ENCODE peak calls at places on chromosomes 5 and 9, in seven cellular contexts. One of them, this sample, is unnamed.
A peak's percentile ranks its signal among the peaks of the same experiment; 100 is the strongest.

GRCh38 chr9:106697799-106698591 is 165.0 kb upstream of the ZNF462 start:
- DNase-seq in heart left ventricle: peak; percentile 90
- DNase-seq in tibial nerve: peak; percentile 32
- DNase-seq in stomach: peak; percentile 30
- DNase-seq in vagina: no peak
- DNase-seq in H1: no peak
- DNase-seq in spleen: peak; percentile 72
- DNase-seq in this sample: peak; percentile 62

GRCh38 chr5:149728303-149728702 is 1.8 kb upstream of the PPARGC1B start:
- DNase-seq in vagina: no peak
- DNase-seq in spleen: no peak
- DNase-seq in heart left ventricle: no peak
- DNase-seq in tibial nerve: no peak
- DNase-seq in H1: no peak
- DNase-seq in stomach: peak; percentile 63
- DNase-seq in this sample: no peak

GRCh38 chr5:154308457-154309360 is 118.2 kb downstream of the GALNT10 start:
- DNase-seq in tibial nerve: no peak
- DNase-seq in stomach: no peak
- DNase-seq in spleen: no peak
- DNase-seq in H1: no peak
- DNase-seq in vagina: peak; percentile 58
- DNase-seq in heart left ventricle: no peak
- DNase-seq in this sample: no peak

GRCh38 chr5:45532826-45533624 is 163.2 kb downstream of the HCN1 start:
- DNase-seq in tibial nerve: no peak
- DNase-seq in vagina: no peak
- DNase-seq in spleen: no peak
- DNase-seq in heart left ventricle: peak; percentile 34
- DNase-seq in H1: no peak
- DNase-seq in stomach: no peak
- DNase-seq in this sample: no peak

GRCh38 chr5:164000819-164001218 is 495.4 kb downstream of the MAT2B start:
- DNase-seq in heart left ventricle: no peak
- DNase-seq in spleen: peak; percentile 46
- DNase-seq in tibial nerve: no peak
- DNase-seq in H1: no peak
- DNase-seq in stomach: no peak
- DNase-seq in vagina: no peak
- DNase-seq in this sample: no peak

GRCh38 chr5:151810449-151810848 is 38.7 kb downstream of the G3BP1 start:
- DNase-seq in spleen: no peak
- DNase-seq in tibial nerve: no peak
- DNase-seq in vagina: no peak
- DNase-seq in H1: no peak
- DNase-seq in stomach: no peak
- DNase-seq in heart left ventricle: no peak
- DNase-seq in this sample: no peak

GRCh38 chr5:118126159-118126558 is 862.2 kb downstream of the DTWD2 start:
- DNase-seq in H1: no peak
- DNase-seq in tibial nerve: no peak
- DNase-seq in vagina: no peak
- DNase-seq in spleen: no peak
- DNase-seq in stomach: no peak
- DNase-seq in heart left ventricle: no peak
- DNase-seq in this sample: no peak

GRCh38 chr9:34546834-34547827 is 24.3 kb upstream of the ENHO start:
- DNase-seq in vagina: no peak
- DNase-seq in heart left ventricle: peak; percentile 55
- DNase-seq in H1: peak; percentile 47
- DNase-seq in stomach: peak; percentile 63
- DNase-seq in tibial nerve: peak; percentile 56
- DNase-seq in spleen: peak; percentile 79
- DNase-seq in this sample: peak; percentile 52

GRCh38 chr5:17238521-17239041 is 21.1 kb downstream of the BASP1 start:
- DNase-seq in spleen: no peak
- DNase-seq in heart left ventricle: no peak
- DNase-seq in vagina: no peak
- DNase-seq in tibial nerve: no peak
- DNase-seq in stomach: no peak
- DNase-seq in H1: no peak
- DNase-seq in this sample: no peak

DNA sequence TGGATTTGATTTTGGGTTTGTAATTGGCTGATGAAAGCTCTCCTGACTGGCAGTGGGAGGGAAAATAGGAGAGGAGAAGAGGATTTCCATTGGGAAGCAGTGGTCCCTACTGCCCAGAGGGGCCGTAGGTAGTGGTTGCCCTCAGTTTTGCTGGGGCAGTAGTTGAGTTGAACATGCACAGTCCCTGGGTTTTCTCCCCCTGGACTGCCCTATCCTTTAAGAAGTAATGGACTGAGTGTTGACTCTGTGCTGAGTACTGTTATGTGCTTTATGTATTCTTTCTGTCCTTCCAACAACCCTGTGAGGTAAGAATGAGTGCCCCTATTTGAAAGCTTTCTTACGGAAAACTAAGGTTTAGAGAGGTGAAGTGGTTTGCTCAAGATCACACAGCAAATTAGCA is 111.2 kb upstream of the RPS23 start:
- DNase-seq in vagina: no peak
- DNase-seq in H1: no peak
- DNase-seq in stomach: no peak
- DNase-seq in spleen: no peak
- DNase-seq in tibial nerve: no peak
- DNase-seq in heart left ventricle: no peak
- DNase-seq in this sample: no peak
- H3K4me3 ChIP-seq in vagina: no peak overlapping the region
- H3K4me3 ChIP-seq in H1: no peak overlapping the region
- H3K4me3 ChIP-seq in stomach: no peak overlapping the region
- H3K4me3 ChIP-seq in spleen: no peak overlapping the region
- H3K4me3 ChIP-seq in tibial nerve: no peak overlapping the region
- H3K4me3 ChIP-seq in heart left ventricle: no peak overlapping the region
- H3K4me3 ChIP-seq in this sample: no peak overlapping the region

GRCh38 chr5:100889165-100889564 is 13.9 kb downstream of the ST8SIA4 start:
- DNase-seq in vagina: no peak
- DNase-seq in tibial nerve: no peak
- DNase-seq in spleen: no peak
- DNase-seq in heart left ventricle: no peak
- DNase-seq in stomach: no peak
- DNase-seq in H1: no peak
- DNase-seq in this sample: no peak

GRCh38 chr5:100896054-100896453 is 7.0 kb downstream of the ST8SIA4 start:
- DNase-seq in heart left ventricle: no peak
- DNase-seq in spleen: no peak
- DNase-seq in vagina: no peak
- DNase-seq in H1: no peak
- DNase-seq in tibial nerve: no peak
- DNase-seq in stomach: no peak
- DNase-seq in this sample: no peak

GRCh38 chr5:100889896-100890295 is 13.2 kb downstream of the ST8SIA4 start:
- DNase-seq in H1: no peak
- DNase-seq in stomach: no peak
- DNase-seq in heart left ventricle: no peak
- DNase-seq in spleen: no peak
- DNase-seq in vagina: no peak
- DNase-seq in tibial nerve: no peak
- DNase-seq in this sample: no peak

DNA sequence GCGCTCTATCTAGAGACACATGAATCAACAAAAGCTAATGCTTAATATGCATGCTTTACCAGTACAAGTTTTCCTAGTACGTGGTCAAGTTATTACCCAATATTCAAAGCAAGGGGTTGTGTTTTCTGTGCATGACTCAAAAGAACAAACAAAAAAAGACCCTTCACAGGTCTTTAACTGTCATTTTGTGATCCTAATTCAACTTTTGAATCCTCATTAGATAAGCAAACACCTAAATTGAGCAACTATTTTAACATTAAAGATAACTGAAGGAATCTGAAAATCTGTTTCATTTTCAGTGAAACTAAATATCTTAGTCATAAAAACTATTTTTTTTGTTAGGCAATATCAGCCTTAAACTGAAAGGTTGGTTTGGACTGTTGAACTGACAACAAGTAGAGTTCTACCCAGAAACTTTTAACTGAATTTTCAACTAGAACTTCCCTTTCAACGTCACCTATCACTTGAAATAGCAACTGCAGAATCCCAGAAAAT is 12.5 kb downstream of the ST8SIA4 start:
- DNase-seq in H1: no peak
- DNase-seq in heart left ventricle: no peak
- DNase-seq in spleen: no peak
- DNase-seq in stomach: no peak
- DNase-seq in tibial nerve: no peak
- DNase-seq in vagina: no peak
- DNase-seq in this sample: no peak
- TF ChIP-seq POLR2A in H1: no peak
- TF ChIP-seq POLR2A in heart left ventricle: no peak
- TF ChIP-seq POLR2A in spleen: no peak
- TF ChIP-seq POLR2A in stomach: no peak
- TF ChIP-seq POLR2A in tibial nerve: no peak
- TF ChIP-seq POLR2A in vagina: no peak
- TF ChIP-seq POLR2A in this sample: no peak

DNA sequence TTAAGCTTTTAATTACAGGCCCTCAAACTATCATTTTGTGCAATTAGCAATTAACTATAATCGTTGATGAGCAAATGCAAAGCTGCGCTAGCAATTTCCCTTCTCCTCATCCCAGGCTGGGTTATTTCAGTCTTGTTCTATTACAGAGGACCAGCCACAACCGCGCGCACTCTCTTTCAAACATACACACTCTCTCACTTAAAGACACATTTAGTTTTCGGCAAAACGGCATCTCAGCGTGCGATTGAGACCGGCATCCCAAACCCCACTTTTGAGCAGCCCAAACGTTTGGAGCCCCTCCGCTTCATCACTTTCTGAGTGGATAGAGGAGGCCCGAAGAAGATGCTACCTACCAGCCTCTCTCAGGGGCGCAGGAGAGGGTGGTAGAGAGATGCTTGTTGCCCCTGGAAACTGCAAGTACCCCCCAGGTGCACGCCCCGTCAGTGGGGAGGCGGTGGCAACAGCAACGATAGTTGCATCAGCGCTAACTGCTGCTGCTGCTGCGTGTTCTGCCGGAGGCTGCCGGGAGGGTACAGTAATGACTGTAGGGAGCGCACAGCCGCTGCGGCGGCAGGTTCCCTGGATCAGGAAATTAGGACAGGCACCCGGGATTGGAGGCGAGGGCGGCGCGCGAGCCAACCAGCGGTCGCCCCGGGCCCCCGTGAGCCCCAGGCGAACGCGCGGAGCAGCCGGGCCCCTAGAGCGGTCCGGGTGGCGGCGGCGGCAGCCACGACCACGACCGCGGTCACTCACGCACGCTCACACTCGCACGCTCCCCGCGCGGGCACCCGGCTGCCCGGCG is 510 bp upstream of the VLDLR start:
- DNase-seq in spleen: peak; percentile 83
- DNase-seq in heart left ventricle: peak; percentile 90
- DNase-seq in tibial nerve: no peak
- DNase-seq in H1: no peak
- DNase-seq in stomach: peak; percentile 87
- DNase-seq in vagina: no peak
- DNase-seq in this sample: peak; percentile 85
- TF ChIP-seq CTCF in spleen: no peak
- TF ChIP-seq CTCF in heart left ventricle: no peak
- TF ChIP-seq CTCF in tibial nerve: no peak
- TF ChIP-seq CTCF in H1: no peak
- TF ChIP-seq CTCF in stomach: no peak
- TF ChIP-seq CTCF in vagina: no peak
- TF ChIP-seq CTCF in this sample: no peak

GRCh38 chr9:136983167-136983566 is 374 bp downstream of the LCNL1 start:
- DNase-seq in heart left ventricle: peak; percentile 27
- DNase-seq in tibial nerve: no peak
- DNase-seq in spleen: no peak
- DNase-seq in H1: no peak
- DNase-seq in stomach: no peak
- DNase-seq in vagina: no peak
- DNase-seq in this sample: no peak

GRCh38 chr9:136985027-136985602 is 2.3 kb downstream of the LCNL1 start:
- DNase-seq in vagina: no peak
- DNase-seq in spleen: no peak
- DNase-seq in tibial nerve: no peak
- DNase-seq in stomach: no peak
- DNase-seq in H1: no peak
- DNase-seq in heart left ventricle: peak; percentile 36
- DNase-seq in this sample: no peak

GRCh38 chr9:136983611-136984314 is 970 bp downstream of the LCNL1 start:
- DNase-seq in stomach: no peak
- DNase-seq in H1: no peak
- DNase-seq in tibial nerve: no peak
- DNase-seq in spleen: no peak
- DNase-seq in heart left ventricle: peak; percentile 32
- DNase-seq in vagina: no peak
- DNase-seq in this sample: no peak

GRCh38 chr9:136984464-136985026 is 1.8 kb downstream of the LCNL1 start:
- DNase-seq in vagina: no peak
- DNase-seq in spleen: no peak
- DNase-seq in H1: no peak
- DNase-seq in stomach: no peak
- DNase-seq in heart left ventricle: peak; percentile 25
- DNase-seq in tibial nerve: no peak
- DNase-seq in this sample: no peak

DNA sequence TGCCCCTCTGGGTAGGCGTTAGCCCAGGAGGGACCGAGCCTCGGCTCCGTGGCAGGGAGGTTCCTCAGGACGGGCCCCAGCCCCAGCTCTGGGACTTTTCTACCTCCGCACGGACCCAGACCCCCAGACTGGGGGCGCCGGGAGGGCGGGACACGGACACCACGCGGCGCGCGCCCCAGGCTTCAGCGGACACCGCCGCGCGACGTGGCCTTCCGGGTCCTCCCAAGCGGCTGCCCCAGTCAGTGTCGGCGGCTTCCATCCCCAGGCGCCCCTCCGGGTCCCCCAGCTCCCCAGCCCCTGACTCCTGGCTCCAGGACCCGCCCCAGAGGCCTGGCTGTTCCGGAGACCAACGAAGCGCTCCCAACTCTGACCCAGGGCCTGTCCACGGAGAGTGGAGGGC is 3.1 kb downstream of the LCNL1 start:
- DNase-seq in spleen: no peak
- DNase-seq in heart left ventricle: peak; percentile 25
- DNase-seq in tibial nerve: no peak
- DNase-seq in vagina: no peak
- DNase-seq in H1: no peak
- DNase-seq in stomach: no peak
- DNase-seq in this sample: no peak
- H3K4me3 ChIP-seq in spleen: no peak overlapping the region
- H3K4me3 ChIP-seq in heart left ventricle: no peak overlapping the region
- H3K4me3 ChIP-seq in tibial nerve: no peak overlapping the region
- H3K4me3 ChIP-seq in vagina: no peak overlapping the region
- H3K4me3 ChIP-seq in H1: peak overlapping the region; percentile 19
- H3K4me3 ChIP-seq in stomach: no peak overlapping the region
- H3K4me3 ChIP-seq in this sample: no peak overlapping the region

DNA sequence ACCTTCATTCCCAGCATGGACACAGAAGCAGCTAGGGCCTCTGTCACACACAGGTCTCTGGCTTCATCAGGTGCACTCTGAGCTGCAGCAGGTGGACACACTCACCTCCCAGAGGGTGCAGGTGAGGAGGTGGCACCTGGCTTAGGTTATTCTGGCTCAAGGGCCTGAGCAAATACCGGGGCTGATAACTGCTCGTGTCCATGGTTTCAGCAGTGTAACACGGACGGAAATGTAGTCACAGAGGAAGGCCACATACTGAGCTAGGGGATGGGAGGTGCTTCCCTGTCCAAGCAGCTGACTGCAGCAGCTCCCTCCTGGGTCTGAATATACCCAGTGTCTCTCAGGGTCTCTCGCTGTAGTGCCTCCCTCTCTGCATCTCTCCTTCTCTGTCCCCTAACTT is 5.7 kb downstream of the PHF2 start:
- DNase-seq in heart left ventricle: no peak
- DNase-seq in spleen: no peak
- DNase-seq in vagina: no peak
- DNase-seq in H1: no peak
- DNase-seq in stomach: peak; percentile 80
- DNase-seq in tibial nerve: no peak
- DNase-seq in this sample: no peak
- TF ChIP-seq POLR2A in heart left ventricle: no peak
- TF ChIP-seq POLR2A in spleen: no peak
- TF ChIP-seq POLR2A in vagina: no peak
- TF ChIP-seq POLR2A in H1: no peak
- TF ChIP-seq POLR2A in stomach: no peak
- TF ChIP-seq POLR2A in tibial nerve: no peak
- TF ChIP-seq POLR2A in this sample: no peak